ENCODE peak calls at places on chromosomes 6 and 20, in ten cellular contexts. B is AG10803; V is activated CD8-positive, alpha-beta T cell treated with anti-CD3 and anti-CD28 coated beads, Interleukin-2, amount 10 ng/mL, durations not matched to agents 7 days and 5 days; N is cardiac muscle cell; E is mesothelial cell of epicardium; L is D721Med; F is T47D; H is T follicular helper cell; J is CD8-positive, alpha-beta T cell; Y is left cardiac atrium. S is an unnamed sample.

GRCh38 chr6:149211046-149211571 is 106.4 kb upstream of the TAB2 start:
- DNase-seq in B (no peak), V (peak; percentile 44), N (peak; percentile 43), E (no peak), L (no peak), F (no peak), H (no peak), J (no peak), Y (no peak), S (no peak)

GRCh38 chr6:43856005-43856765 is 86.2 kb downstream of the VEGFA start:
- DNase-seq in B (peak; percentile 45), V (no peak), N (peak; percentile 46), E (no peak), L (no peak), F (peak; percentile 63), H (no peak), J (no peak), Y (peak; percentile 36), S (peak; percentile 55)

GRCh38 chr20:21436186-21436585 is 38.9 kb upstream of the NKX2-4 start:
- DNase-seq in B (peak; percentile 86), V (no peak), N (peak; percentile 32), E (no peak), L (no peak), F (no peak), H (no peak), J (no peak), Y (no peak), S (peak; percentile 59)

GRCh38 chr20:33674294-33675126 is at the start of gene NECAB3:
- DNase-seq in B (peak; percentile 62), V (peak; percentile 73), N (peak; percentile 79), E (peak; percentile 73), L (peak; percentile 84), F (peak; percentile 91), H (peak; percentile 40), J (peak; percentile 56), Y (peak; percentile 85), S (peak; percentile 80)

GRCh38 chr6:130575971-130576370 is 210.2 kb downstream of the TMEM200A start:
- DNase-seq in B (no peak), V (peak; percentile 90), N (no peak), E (no peak), L (no peak), F (no peak), H (peak; percentile 29), J (peak; percentile 40), Y (no peak), S (peak; percentile 31)

GRCh38 chr6:113586966-113587699 is 270.0 kb upstream of the MARCKS start:
- DNase-seq in B (no peak), V (no peak), N (no peak), E (no peak), L (no peak), F (no peak), H (no peak), J (no peak), Y (no peak), S (no peak)

GRCh38 chr6:31350973-31351733 is 5.8 kb downstream of the HLA-B start:
- DNase-seq in B (no peak), V (no peak), N (no peak), E (no peak), L (no peak), F (no peak), H (no peak), J (peak; percentile 33), Y (no peak), S (no peak)

GRCh38 chr20:63121749-63122405 is 94.1 kb downstream of the YTHDF1 start:
- DNase-seq in B (no peak), V (no peak), N (no peak), E (peak; percentile 12), L (no peak), F (no peak), H (no peak), J (no peak), Y (peak; percentile 13), S (no peak)

GRCh38 chr20:6768228-6769185 is 1.0 kb downstream of the BMP2 start:
- DNase-seq in B (no peak), V (no peak), N (peak; percentile 39), E (peak; percentile 21), L (no peak), F (no peak), H (no peak), J (no peak), Y (peak; percentile 31), S (no peak)

GRCh38 chr6:166672624-166673165 is 45.6 kb upstream of the RPS6KA2 start:
- DNase-seq in B (no peak), V (no peak), N (no peak), E (no peak), L (no peak), F (no peak), H (no peak), J (no peak), Y (no peak), S (no peak)

GRCh38 chr6:85756982-85757381 is 114.3 kb upstream of the SYNCRIP start:
- DNase-seq in B (peak; percentile 29), V (no peak), N (peak; percentile 54), E (no peak), L (no peak), F (peak; percentile 6), H (no peak), J (no peak), Y (no peak), S (peak; percentile 16)

GRCh38 chr6:37650071-37650481 is 47.6 kb downstream of the MDGA1 start:
- DNase-seq in B (no peak), V (no peak), N (no peak), E (no peak), L (no peak), F (no peak), H (no peak), J (no peak), Y (no peak), S (no peak)

GRCh38 chr6:110514818-110515217 is 38.4 kb upstream of the SLC22A16 start:
- DNase-seq in B (no peak), V (no peak), N (no peak), E (no peak), L (no peak), F (no peak), H (no peak), J (no peak), Y (no peak), S (no peak)

GRCh38 chr20:35615667-35616464 is at the start of gene SPAG4:
- DNase-seq in B (no peak), V (peak; percentile 100), N (peak; percentile 100), E (peak; percentile 93), L (peak; percentile 84), F (no peak), H (peak; percentile 100), J (peak; percentile 100), Y (peak; percentile 99), S (no peak)

GRCh38 chr20:25553819-25554296 is 31.5 kb downstream of the NINL start:
- DNase-seq in B (peak; percentile 82), V (no peak), N (peak; percentile 76), E (no peak), L (no peak), F (no peak), H (no peak), J (no peak), Y (no peak), S (no peak)

S was measured in SW480.